ENCODE peak calls at places on chromosomes 11 and 22, in five cellular contexts. B is K562, P is foreskin fibroblast, N is cardiac fibroblast, R is A673. S is an unnamed sample.

GRCh38 chr22:19984201-19984753 is 32.3 kb downstream of the ARVCF start:
- DNase-seq in B (peak; percentile 73), P (peak; percentile 62), N (peak; percentile 76), R (peak; percentile 48), S (peak; percentile 67)

GRCh38 chr11:122362381-122362780 is 246.4 kb upstream of the BLID start:
- DNase-seq in B (no peak), P (no peak), N (no peak), R (no peak), S (no peak)

GRCh38 chr11:8036986-8037385 is 44.0 kb upstream of the TUB start:
- DNase-seq in B (no peak), P (no peak), N (no peak), R (no peak), S (no peak)

GRCh38 chr22:42887523-42888507 is 30.7 kb upstream of the ARFGAP3 start:
- DNase-seq in B (no peak), P (no peak), N (no peak), R (no peak), S (no peak)

GRCh38 chr22:26416670-26417270 is 12.3 kb upstream of the ASPHD2 start:
- DNase-seq in B (no peak), P (peak; percentile 57), N (peak; percentile 79), R (peak; percentile 17), S (peak; percentile 63)

GRCh38 chr11:113670149-113670829 is 35.8 kb downstream of the TMPRSS5 start:
- DNase-seq in B (peak; percentile 30), P (no peak), N (no peak), R (no peak), S (no peak)

GRCh38 chr11:93330446-93330984 is at the start of gene DEUP1:
- DNase-seq in B (peak; percentile 85), P (no peak), N (no peak), R (peak; percentile 44), S (no peak)

GRCh38 chr11:43833657-43834073 is 47.0 kb upstream of the ALKBH3 start:
- DNase-seq in B (no peak), P (no peak), N (peak; percentile 78), R (no peak), S (peak; percentile 37)

GRCh38 chr11:126963603-126964353 is 36.8 kb downstream of the KIRREL3 start:
- DNase-seq in B (no peak), P (peak; percentile 20), N (peak; percentile 66), R (no peak), S (peak; percentile 31)

GRCh38 chr11:91800208-91800914 is 424.3 kb upstream of the FAT3 start:
- DNase-seq in B (no peak), P (no peak), N (no peak), R (no peak), S (no peak)

GRCh38 chr22:37549704-37550059 is 10.6 kb upstream of the CDC42EP1 start:
- DNase-seq in B (no peak), P (peak; percentile 54), N (peak; percentile 52), R (no peak), S (peak; percentile 48)

GRCh38 chr11:68267881-68268240 is 3.9 kb downstream of the C11orf24 start:
- DNase-seq in B (no peak), P (no peak), N (no peak), R (no peak), S (no peak)

GRCh38 chr11:64916040-64916847 is 765 bp downstream of the ATG2A start:
- DNase-seq in B (peak; percentile 80), P (peak; percentile 49), N (peak; percentile 40), R (peak; percentile 43), S (peak; percentile 74)

GRCh38 chr22:31144223-31144622 is 3.9 kb upstream of the PLA2G3 start:
- DNase-seq in B (no peak), P (peak; percentile 35), N (peak; percentile 67), R (no peak), S (peak; percentile 56)

GRCh38 chr11:44568706-44569473 is 3.4 kb downstream of the CD82 start:
- DNase-seq in B (peak; percentile 70), P (peak; percentile 92), N (peak; percentile 95), R (peak; percentile 60), S (peak; percentile 93)

GRCh38 chr11:43947003-43947500 is 4.6 kb downstream of the C11orf96 start:
- DNase-seq in B (peak; percentile 82), P (no peak), N (peak; percentile 71), R (peak; percentile 49), S (peak; percentile 55)

DNA sequence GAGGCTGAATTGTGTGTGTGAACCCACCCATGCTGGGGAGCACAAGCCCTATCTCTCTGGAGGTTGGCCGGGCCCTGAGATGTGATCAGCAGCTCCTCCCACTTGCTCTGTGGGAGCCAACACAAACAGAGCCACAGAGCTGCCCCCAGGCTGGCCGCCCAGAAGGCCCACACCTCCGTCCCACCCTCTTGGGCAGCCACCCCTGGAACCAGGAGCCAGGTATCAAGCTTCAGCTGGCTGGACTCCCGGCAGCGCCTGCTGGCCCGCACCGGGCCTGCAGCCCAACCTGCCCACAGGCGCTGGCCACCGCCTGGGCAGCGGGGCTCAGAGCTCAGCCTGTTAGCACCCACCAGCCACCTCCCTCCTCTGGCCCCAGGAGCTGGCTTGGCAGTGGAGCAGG is 451.0 kb downstream of the SOX6 start:
- DNase-seq in B (no peak), P (no peak), N (no peak), R (no peak), S (no peak)
- TF ChIP-seq CTCF in B (no peak), P (no peak), N (no peak), R (no peak), S (no peak)

GRCh38 chr11:59102259-59102765 is 4.7 kb upstream of the FAM111B start:
- DNase-seq in B (peak; percentile 68), P (peak; percentile 24), N (peak; percentile 53), R (peak; percentile 48), S (peak; percentile 46)
- H3K4me3 ChIP-seq in B (no peak overlapping the region), P (peak overlapping the region; percentile 40), N (peak overlapping the region; percentile 11), R (no peak overlapping the region), S (peak overlapping the region; percentile 5)

DNA sequence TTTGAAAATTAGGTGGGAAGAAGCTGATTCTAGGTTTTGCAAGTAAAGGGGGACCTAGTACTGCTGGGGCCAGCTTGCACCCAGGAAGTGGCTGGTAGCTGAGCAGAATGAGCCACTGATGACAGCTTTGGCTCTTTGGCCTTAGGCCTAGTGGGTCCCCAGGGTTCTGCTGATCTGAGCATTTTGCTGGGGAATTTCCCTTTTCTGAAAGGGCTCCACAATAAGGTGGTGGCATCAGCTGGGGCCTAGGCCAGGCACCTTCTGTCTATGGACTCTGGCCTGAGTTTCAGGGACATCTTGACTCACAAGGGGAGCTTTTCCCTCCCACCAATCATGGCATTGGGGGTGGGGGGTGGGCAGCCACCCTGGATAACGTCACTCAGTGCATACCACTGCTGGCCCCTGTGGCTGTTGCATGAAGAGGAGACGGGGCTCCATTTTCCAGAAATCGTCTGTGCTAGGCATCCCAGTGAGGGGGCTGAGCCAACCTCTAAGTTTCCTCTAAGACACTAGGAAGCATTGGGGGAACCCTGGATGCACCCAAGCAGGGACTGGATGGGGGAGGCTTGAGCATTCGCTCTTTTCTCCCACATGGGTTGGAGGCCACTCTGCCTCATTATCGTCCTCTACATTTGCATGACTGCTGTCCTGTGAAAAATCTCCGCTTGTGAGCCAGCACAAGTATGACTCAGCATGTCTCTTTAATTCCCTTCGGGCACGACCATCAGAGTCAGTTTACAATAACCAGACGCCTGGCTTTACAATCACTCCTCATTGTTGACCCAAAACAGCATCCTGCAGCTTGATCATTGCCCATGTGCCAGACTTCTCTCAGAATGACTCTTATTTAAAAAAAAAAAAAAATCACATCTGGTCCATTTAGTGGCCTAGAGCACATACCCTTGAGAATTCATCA is 145.0 kb upstream of the THY1 start:
- DNase-seq in B (peak; percentile 41), P (peak; percentile 68), N (peak; percentile 82), R (peak; percentile 75), S (peak; percentile 97)
- TF ChIP-seq CTCF in B (no peak), P (no peak), N (no peak), R (no peak), S (no peak)

DNA sequence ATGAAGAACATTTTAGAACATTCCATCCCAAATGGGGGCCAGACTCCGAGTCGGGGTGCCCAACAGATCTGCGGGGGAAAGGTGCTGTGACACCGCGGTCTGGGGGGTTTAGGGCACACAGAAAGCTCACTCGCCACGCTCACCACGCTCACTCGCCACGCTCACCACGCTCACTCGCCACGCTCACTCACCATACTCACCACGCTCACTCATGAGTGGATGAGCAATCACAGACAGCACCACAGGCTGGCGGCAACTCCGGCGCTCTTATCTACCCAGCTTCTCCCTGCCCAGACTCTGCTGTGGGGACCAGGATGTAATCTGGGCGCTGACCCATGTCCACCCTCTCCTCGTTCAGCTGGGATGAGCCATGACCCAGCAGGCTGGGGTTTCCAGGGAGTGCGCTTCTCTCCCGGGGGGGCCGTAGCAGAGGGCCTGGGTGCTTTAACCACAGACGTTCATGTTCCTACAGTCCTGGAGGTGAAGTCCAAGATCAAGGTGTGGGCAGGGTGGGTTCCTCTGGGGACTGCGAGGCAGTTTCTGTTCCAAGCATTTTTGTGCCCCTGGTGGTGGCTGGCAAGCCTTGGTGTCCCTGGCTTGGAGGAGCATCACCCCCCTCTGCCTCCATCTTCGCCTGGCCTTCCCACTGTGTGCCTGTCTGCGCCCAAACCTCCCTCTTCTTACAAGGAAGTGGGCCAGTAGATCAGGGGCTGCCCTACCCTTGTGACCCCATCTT is 141.2 kb downstream of the CTTN start:
- DNase-seq in B (no peak), P (no peak), N (no peak), R (no peak), S (no peak)
- H3K4me3 ChIP-seq in B (no peak overlapping the region), P (no peak overlapping the region), N (no peak overlapping the region), R (no peak overlapping the region), S (no peak overlapping the region)

GRCh38 chr11:13907678-13908077 is 54.8 kb upstream of the SPON1 start:
- DNase-seq in B (no peak), P (no peak), N (no peak), R (no peak), S (no peak)
- TF ChIP-seq CTCF in B (no peak), P (no peak), N (no peak), R (no peak), S (no peak)

DNA sequence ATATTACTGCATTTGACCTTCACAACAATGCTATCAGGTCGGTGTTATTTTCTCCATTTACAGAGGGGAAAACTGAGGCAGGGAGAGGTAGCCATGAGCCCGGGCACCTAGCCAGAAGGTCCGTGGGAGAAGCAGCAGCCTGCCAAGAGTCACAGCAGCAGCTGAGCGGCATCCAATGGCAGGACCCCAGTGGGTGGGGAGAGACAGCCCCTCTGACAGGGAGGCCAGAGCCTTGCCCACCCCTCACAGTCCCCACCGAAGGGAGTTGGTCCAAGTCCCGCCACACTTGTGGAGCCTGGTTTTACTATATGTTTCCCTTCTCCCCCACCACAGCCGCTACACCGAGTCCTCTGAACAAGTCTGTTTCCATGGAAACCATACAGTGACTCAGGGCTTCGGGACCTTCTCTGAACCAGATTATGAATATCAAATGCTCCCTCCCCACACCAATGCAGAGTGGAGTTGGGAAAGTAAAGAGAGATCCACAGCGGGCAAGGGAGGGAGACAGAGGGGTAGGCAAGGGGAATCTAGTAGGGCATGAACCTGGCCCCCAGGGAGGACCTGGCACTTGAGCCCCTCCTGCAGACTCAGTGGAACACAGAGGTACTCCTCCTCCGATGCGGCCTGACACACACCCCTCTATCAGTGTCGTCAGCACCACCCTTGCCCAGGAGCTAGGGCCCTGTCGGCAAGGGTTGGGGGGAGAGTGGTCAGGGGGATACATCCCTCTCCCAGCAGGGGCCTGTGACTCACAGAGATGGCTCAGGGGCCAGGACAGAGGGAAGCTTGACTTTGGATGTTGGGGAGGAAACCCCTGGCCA is 2.5 kb downstream of the CHST1 start:
- DNase-seq in B (peak; percentile 60), P (peak; percentile 80), N (peak; percentile 94), R (peak; percentile 95), S (peak; percentile 92)
- H3K4me3 ChIP-seq in B (no peak overlapping the region), P (no peak overlapping the region), N (peak overlapping the region; percentile 58), R (peak overlapping the region; percentile 63), S (no peak overlapping the region)

GRCh38 chr22:48070760-48071159 is 1308.3 kb downstream of the TBC1D22A start:
- DNase-seq in B (peak; percentile 4), P (no peak), N (no peak), R (no peak), S (no peak)
- TF ChIP-seq CTCF in B (no peak), P (no peak), N (no peak), R (no peak), S (no peak)

S was measured in fibroblast of mammary gland.